ENCODE peak calls at places on chromosomes 5 and 9, in eight cellular contexts. L is stimulated activated CD4-positive, alpha-beta T cell treated with anti-CD3 and anti-CD28 coated beads, Interleukin-15, amount 100 ng/mL, for 24 hours; I is WTC11; K is SIG-M5; V is iris pigment epithelial cell; H is RKO; G is left cardiac atrium; C is activated CD4-positive, alpha-beta T cell treated with anti-CD3 and anti-CD28 coated beads, Interleukin-2, amount 50 U/mL, for 48 hours. P is an unnamed sample.

GRCh38 chr5:139711067-139711851 is 63.1 kb downstream of the CXXC5 start:
- DNase-seq in L (peak; percentile 72), I (peak; percentile 75), K (no peak), V (peak; percentile 34), H (peak; percentile 53), G (peak; percentile 43), C (peak; percentile 64), P (peak; percentile 86)

GRCh38 chr5:141439411-141440141 is 9.3 kb downstream of the PCDHGA12 start:
- DNase-seq in L (no peak), I (no peak), K (no peak), V (no peak), H (no peak), G (no peak), C (no peak), P (no peak)

GRCh38 chr9:132768932-132769894 is 98.9 kb downstream of the GTF3C4 start:
- DNase-seq in L (peak; percentile 75), I (peak; percentile 79), K (no peak), V (peak; percentile 54), H (peak; percentile 90), G (peak; percentile 70), C (peak; percentile 71), P (peak; percentile 80)

GRCh38 chr9:116178481-116179211 is 25.1 kb downstream of the PAPPA start:
- DNase-seq in L (no peak), I (no peak), K (no peak), V (peak; percentile 51), H (no peak), G (no peak), C (no peak), P (no peak)

GRCh38 chr9:33381231-33381791 is 21.1 kb downstream of the AQP7 start:
- DNase-seq in L (no peak), I (peak; percentile 87), K (no peak), V (no peak), H (no peak), G (no peak), C (no peak), P (peak; percentile 84)

GRCh38 chr9:114434878-114435311 is 47.1 kb upstream of the AKNA start:
- DNase-seq in L (peak; percentile 9), I (peak; percentile 49), K (no peak), V (peak; percentile 31), H (peak; percentile 49), G (no peak), C (no peak), P (peak; percentile 62)

GRCh38 chr9:30913331-30913730 is 1471.1 kb upstream of the ACO1 start:
- DNase-seq in L (no peak), I (peak; percentile 42), K (no peak), V (no peak), H (no peak), G (no peak), C (no peak), P (peak; percentile 64)

GRCh38 chr9:14908221-14909206 is 1.7 kb downstream of the FREM1 start:
- DNase-seq in L (no peak), I (no peak), K (no peak), V (no peak), H (no peak), G (no peak), C (no peak), P (peak; percentile 32)

GRCh38 chr9:136714876-136715239 is 2.5 kb downstream of the DIPK1B start:
- DNase-seq in L (no peak), I (no peak), K (no peak), V (no peak), H (no peak), G (no peak), C (no peak), P (no peak)

GRCh38 chr5:177458122-177458681 is 11.6 kb downstream of the PRR7 start:
- DNase-seq in L (no peak), I (no peak), K (no peak), V (no peak), H (no peak), G (no peak), C (no peak), P (no peak)

GRCh38 chr5:152542741-152543140 is 137.7 kb upstream of the NMUR2 start:
- DNase-seq in L (no peak), I (peak; percentile 47), K (no peak), V (peak; percentile 11), H (peak; percentile 61), G (no peak), C (no peak), P (peak; percentile 74)

GRCh38 chr5:153084476-153084875 is 406.0 kb upstream of the GRIA1 start:
- DNase-seq in L (no peak), I (no peak), K (no peak), V (no peak), H (no peak), G (no peak), C (no peak), P (no peak)

GRCh38 chr5:139384591-139385051 is 1.5 kb upstream of the SLC23A1 start:
- DNase-seq in L (no peak), I (no peak), K (no peak), V (no peak), H (no peak), G (no peak), C (no peak), P (no peak)

GRCh38 chr9:127079741-127080140 is 42.7 kb downstream of the ANGPTL2 start:
- DNase-seq in L (no peak), I (no peak), K (no peak), V (no peak), H (no peak), G (no peak), C (no peak), P (no peak)

GRCh38 chr9:107387401-107387800 is 102.2 kb downstream of the KLF4 start:
- DNase-seq in L (no peak), I (no peak), K (no peak), V (peak; percentile 10), H (no peak), G (no peak), C (no peak), P (no peak)

GRCh38 chr5:176884571-176884890 is 14.6 kb downstream of the HK3 start:
- DNase-seq in L (no peak), I (no peak), K (no peak), V (no peak), H (no peak), G (no peak), C (no peak), P (peak; percentile 48)

GRCh38 chr9:15240927-15241326 is 66.1 kb downstream of the TTC39B start:
- DNase-seq in L (no peak), I (no peak), K (no peak), V (no peak), H (no peak), G (no peak), C (no peak), P (no peak)

GRCh38 chr9:3045153-3045552 is 201.3 kb upstream of the PUM3 start:
- DNase-seq in L (no peak), I (no peak), K (no peak), V (peak; percentile 7), H (no peak), G (no peak), C (no peak), P (no peak)

GRCh38 chr5:177553671-177554429 is 513 bp downstream of the FAM193B start:
- DNase-seq in L (peak; percentile 64), I (peak; percentile 45), K (no peak), V (peak; percentile 26), H (peak; percentile 16), G (peak; percentile 56), C (peak; percentile 60), P (peak; percentile 49)

GRCh38 chr9:93365427-93366118 is 85.9 kb upstream of the FAM120A start:
- DNase-seq in L (no peak), I (peak; percentile 38), K (no peak), V (no peak), H (no peak), G (no peak), C (no peak), P (no peak)

GRCh38 chr5:51632794-51633193 is 249.5 kb downstream of the ISL1 start:
- DNase-seq in L (no peak), I (no peak), K (no peak), V (no peak), H (no peak), G (no peak), C (no peak), P (no peak)

P was measured in neural progenitor cell.